ENCODE peak calls at places on chromosomes 11 and 22, in seven cellular contexts. U is cerebellum; I is B cell; E is RKO; C is mesendoderm; W is SIG-M5; F is activated CD4-positive, alpha-beta T cell treated with anti-CD3 and anti-CD28 coated beads, Interleukin-2, amount 10 ng/mL, durations not matched to agents 7 days and 5 days. J is an unnamed sample.

GRCh38 chr11:133934599-133935550 is 21.9 kb downstream of the IGSF9B start:
- DNase-seq in U (peak), I (no peak), E (peak), C (peak), W (no peak), F (no peak), J (no peak)

GRCh38 chr22:42001127-42001526 is 2.5 kb downstream of the WBP2NL start:
- DNase-seq in U (no peak), I (no peak), E (peak), C (no peak), W (no peak), F (no peak), J (no peak)

GRCh38 chr11:71070490-71071455 is 181.6 kb downstream of the SHANK2 start:
- DNase-seq in U (no peak), I (no peak), E (no peak), C (no peak), W (no peak), F (no peak), J (no peak)

GRCh38 chr11:92346220-92346619 is 121.6 kb downstream of the FAT3 start:
- DNase-seq in U (no peak), I (no peak), E (no peak), C (no peak), W (no peak), F (no peak), J (no peak)

GRCh38 chr11:123479048-123479837 is 49.2 kb downstream of the GRAMD1B start:
- DNase-seq in U (no peak), I (no peak), E (no peak), C (no peak), W (peak), F (no peak), J (no peak)

GRCh38 chr11:70189622-70190021 is 13.5 kb upstream of the FADD start:
- DNase-seq in U (no peak), I (no peak), E (no peak), C (no peak), W (no peak), F (no peak), J (no peak)

GRCh38 chr11:124745835-124746620 is 6.0 kb downstream of the VSIG2 start:
- DNase-seq in U (no peak), I (peak), E (no peak), C (no peak), W (no peak), F (peak), J (peak)

GRCh38 chr11:78504708-78505107 is 70.0 kb downstream of the NARS2 start:
- DNase-seq in U (no peak), I (no peak), E (no peak), C (no peak), W (no peak), F (no peak), J (no peak)

GRCh38 chr11:27938011-27938410 is 169.9 kb downstream of the KIF18A start:
- DNase-seq in U (no peak), I (no peak), E (no peak), C (no peak), W (no peak), F (no peak), J (no peak)

GRCh38 chr11:119480375-119481020 is 57.5 kb upstream of the THY1 start:
- DNase-seq in U (no peak), I (no peak), E (no peak), C (no peak), W (no peak), F (no peak), J (no peak)

GRCh38 chr11:6991227-6991626 is 28.9 kb downstream of the ZNF214 start:
- DNase-seq in U (no peak), I (no peak), E (no peak), C (no peak), W (no peak), F (no peak), J (no peak)

GRCh38 chr11:59918987-59919589 is 19.1 kb upstream of the OOSP1 start:
- DNase-seq in U (no peak), I (no peak), E (peak), C (peak), W (no peak), F (peak), J (peak)

GRCh38 chr11:119175493-119176077 is 7.1 kb downstream of the NLRX1 start:
- DNase-seq in U (no peak), I (no peak), E (peak), C (peak), W (no peak), F (no peak), J (no peak)

GRCh38 chr22:43854786-43855271 is 7.5 kb downstream of the SULT4A1 start:
- DNase-seq in U (no peak), I (no peak), E (no peak), C (no peak), W (no peak), F (no peak), J (no peak)

GRCh38 chr11:75100314-75100713 is 3.6 kb upstream of the OR2AT4 start:
- DNase-seq in U (no peak), I (no peak), E (peak), C (peak), W (no peak), F (no peak), J (peak)

GRCh38 chr11:34788642-34789041 is 127.5 kb downstream of the APIP start:
- DNase-seq in U (no peak), I (no peak), E (no peak), C (no peak), W (no peak), F (no peak), J (no peak)

GRCh38 chr22:28955817-28956216 is 72.4 kb downstream of the ZNRF3 start:
- DNase-seq in U (peak), I (peak), E (no peak), C (no peak), W (peak), F (peak), J (peak)

GRCh38 chr22:46678785-46679700 is 58.9 kb downstream of the GRAMD4 start:
- DNase-seq in U (no peak), I (no peak), E (no peak), C (no peak), W (no peak), F (no peak), J (no peak)